ENCODE peak calls at places on chromosomes 16 and 17, in six cellular contexts. One of them, this sample, is unnamed.

GRCh38 chr17:67506966-67507365 is 129.9 kb downstream of the PITPNC1 start:
- DNase-seq in K562: no peak
- DNase-seq in SK-N-SH: no peak
- DNase-seq in HepG2: no peak
- DNase-seq in GM12878: no peak
- DNase-seq in H1: no peak
- DNase-seq in this sample: no peak

GRCh38 chr17:36602030-36602737 is 801 bp downstream of the MRM1 start:
- DNase-seq in K562: peak; percentile 43
- DNase-seq in SK-N-SH: no peak
- DNase-seq in HepG2: no peak
- DNase-seq in GM12878: no peak
- DNase-seq in H1: no peak
- DNase-seq in this sample: no peak

GRCh38 chr16:89442990-89443726 is 47.2 kb downstream of the ANKRD11 start:
- DNase-seq in K562: peak; percentile 50
- DNase-seq in SK-N-SH: peak; percentile 60
- DNase-seq in HepG2: peak; percentile 89
- DNase-seq in GM12878: no peak
- DNase-seq in H1: no peak
- DNase-seq in this sample: peak; percentile 37

GRCh38 chr17:64067642-64068041 is 47.2 kb upstream of the ICAM2 start:
- DNase-seq in K562: no peak
- DNase-seq in SK-N-SH: no peak
- DNase-seq in HepG2: no peak
- DNase-seq in GM12878: no peak
- DNase-seq in H1: no peak
- DNase-seq in this sample: no peak

GRCh38 chr16:11675561-11676511 is 7.6 kb downstream of the SNN start:
- DNase-seq in K562: no peak
- DNase-seq in SK-N-SH: no peak
- DNase-seq in HepG2: peak; percentile 88
- DNase-seq in GM12878: no peak
- DNase-seq in H1: no peak
- DNase-seq in this sample: peak; percentile 72

GRCh38 chr17:57970706-57971105 is 15.5 kb upstream of the CUEDC1 start:
- DNase-seq in K562: no peak
- DNase-seq in SK-N-SH: no peak
- DNase-seq in HepG2: no peak
- DNase-seq in GM12878: no peak
- DNase-seq in H1: no peak
- DNase-seq in this sample: no peak

GRCh38 chr17:69997332-69997731 is 77.7 kb upstream of the KCNJ16 start:
- DNase-seq in K562: no peak
- DNase-seq in SK-N-SH: no peak
- DNase-seq in HepG2: no peak
- DNase-seq in GM12878: no peak
- DNase-seq in H1: no peak
- DNase-seq in this sample: no peak

GRCh38 chr16:54318941-54319340 is 32.4 kb upstream of the IRX3 start:
- DNase-seq in K562: no peak
- DNase-seq in SK-N-SH: no peak
- DNase-seq in HepG2: no peak
- DNase-seq in GM12878: no peak
- DNase-seq in H1: no peak
- DNase-seq in this sample: no peak

GRCh38 chr16:20380782-20381181 is 23.8 kb downstream of the PDILT start:
- DNase-seq in K562: no peak
- DNase-seq in SK-N-SH: no peak
- DNase-seq in HepG2: no peak
- DNase-seq in GM12878: no peak
- DNase-seq in H1: no peak
- DNase-seq in this sample: no peak

GRCh38 chr16:65024649-65025243 is 97.1 kb downstream of the CDH11 start:
- DNase-seq in K562: no peak
- DNase-seq in SK-N-SH: no peak
- DNase-seq in HepG2: no peak
- DNase-seq in GM12878: no peak
- DNase-seq in H1: no peak
- DNase-seq in this sample: no peak

GRCh38 chr17:42428141-42428944 is 5.3 kb upstream of the CAVIN1 start:
- DNase-seq in K562: peak; percentile 67
- DNase-seq in SK-N-SH: peak; percentile 63
- DNase-seq in HepG2: peak; percentile 91
- DNase-seq in GM12878: no peak
- DNase-seq in H1: no peak
- DNase-seq in this sample: peak; percentile 88

GRCh38 chr16:1414532-1415265 is at the start of gene UNKL:
- DNase-seq in K562: peak; percentile 82
- DNase-seq in SK-N-SH: peak; percentile 99
- DNase-seq in HepG2: peak; percentile 77
- DNase-seq in GM12878: no peak
- DNase-seq in H1: no peak
- DNase-seq in this sample: no peak

GRCh38 chr16:78538284-78538683 is 438.8 kb downstream of the WWOX start:
- DNase-seq in K562: no peak
- DNase-seq in SK-N-SH: no peak
- DNase-seq in HepG2: no peak
- DNase-seq in GM12878: no peak
- DNase-seq in H1: no peak
- DNase-seq in this sample: no peak

GRCh38 chr17:42809250-42809649 is 10.6 kb downstream of the CNTD1 start:
- DNase-seq in K562: no peak
- DNase-seq in SK-N-SH: no peak
- DNase-seq in HepG2: no peak
- DNase-seq in GM12878: no peak
- DNase-seq in H1: no peak
- DNase-seq in this sample: no peak

GRCh38 chr17:56144205-56144604 is 9.1 kb upstream of the ANKFN1 start:
- DNase-seq in K562: no peak
- DNase-seq in SK-N-SH: no peak
- DNase-seq in HepG2: no peak
- DNase-seq in GM12878: no peak
- DNase-seq in H1: no peak
- DNase-seq in this sample: no peak

GRCh38 chr17:32490101-32490482 is 3.3 kb downstream of the CDK5R1 start:
- DNase-seq in K562: no peak
- DNase-seq in SK-N-SH: peak; percentile 85
- DNase-seq in HepG2: no peak
- DNase-seq in GM12878: no peak
- DNase-seq in H1: no peak
- DNase-seq in this sample: no peak

GRCh38 chr16:81940781-81941560 is 70.3 kb downstream of the SDR42E1 start:
- DNase-seq in K562: peak; percentile 43
- DNase-seq in SK-N-SH: peak; percentile 15
- DNase-seq in HepG2: peak; percentile 47
- DNase-seq in GM12878: no peak
- DNase-seq in H1: no peak
- DNase-seq in this sample: peak; percentile 57

GRCh38 chr17:29138184-29138955 is 41.8 kb downstream of the MYO18A start:
- DNase-seq in K562: no peak
- DNase-seq in SK-N-SH: no peak
- DNase-seq in HepG2: no peak
- DNase-seq in GM12878: no peak
- DNase-seq in H1: no peak
- DNase-seq in this sample: no peak

GRCh38 chr17:57442401-57442823 is 186.1 kb downstream of the MSI2 start:
- DNase-seq in K562: no peak
- DNase-seq in SK-N-SH: no peak
- DNase-seq in HepG2: no peak
- DNase-seq in GM12878: no peak
- DNase-seq in H1: no peak
- DNase-seq in this sample: no peak

GRCh38 chr17:17493249-17493985 is 2.8 kb downstream of the RASD1 start:
- DNase-seq in K562: no peak
- DNase-seq in SK-N-SH: no peak
- DNase-seq in HepG2: no peak
- DNase-seq in GM12878: no peak
- DNase-seq in H1: no peak
- DNase-seq in this sample: no peak

GRCh38 chr16:88875703-88876234 is 9.3 kb upstream of the PABPN1L start:
- DNase-seq in K562: no peak
- DNase-seq in SK-N-SH: no peak
- DNase-seq in HepG2: no peak
- DNase-seq in GM12878: no peak
- DNase-seq in H1: no peak
- DNase-seq in this sample: no peak

GRCh38 chr16:84917492-84917891 is 93.8 kb downstream of the ZDHHC7 start:
- DNase-seq in K562: no peak
- DNase-seq in SK-N-SH: no peak
- DNase-seq in HepG2: no peak
- DNase-seq in GM12878: no peak
- DNase-seq in H1: no peak
- DNase-seq in this sample: no peak

GRCh38 chr16:84919267-84919666 is 92.1 kb downstream of the ZDHHC7 start:
- DNase-seq in K562: no peak
- DNase-seq in SK-N-SH: no peak
- DNase-seq in HepG2: no peak
- DNase-seq in GM12878: no peak
- DNase-seq in H1: no peak
- DNase-seq in this sample: no peak

GRCh38 chr16:84916850-84917249 is 94.5 kb downstream of the ZDHHC7 start:
- DNase-seq in K562: no peak
- DNase-seq in SK-N-SH: no peak
- DNase-seq in HepG2: no peak
- DNase-seq in GM12878: no peak
- DNase-seq in H1: no peak
- DNase-seq in this sample: no peak

GRCh38 chr16:84919751-84920150 is 91.6 kb downstream of the ZDHHC7 start:
- DNase-seq in K562: peak; percentile 33
- DNase-seq in SK-N-SH: no peak
- DNase-seq in HepG2: no peak
- DNase-seq in GM12878: no peak
- DNase-seq in H1: no peak
- DNase-seq in this sample: no peak

DNA sequence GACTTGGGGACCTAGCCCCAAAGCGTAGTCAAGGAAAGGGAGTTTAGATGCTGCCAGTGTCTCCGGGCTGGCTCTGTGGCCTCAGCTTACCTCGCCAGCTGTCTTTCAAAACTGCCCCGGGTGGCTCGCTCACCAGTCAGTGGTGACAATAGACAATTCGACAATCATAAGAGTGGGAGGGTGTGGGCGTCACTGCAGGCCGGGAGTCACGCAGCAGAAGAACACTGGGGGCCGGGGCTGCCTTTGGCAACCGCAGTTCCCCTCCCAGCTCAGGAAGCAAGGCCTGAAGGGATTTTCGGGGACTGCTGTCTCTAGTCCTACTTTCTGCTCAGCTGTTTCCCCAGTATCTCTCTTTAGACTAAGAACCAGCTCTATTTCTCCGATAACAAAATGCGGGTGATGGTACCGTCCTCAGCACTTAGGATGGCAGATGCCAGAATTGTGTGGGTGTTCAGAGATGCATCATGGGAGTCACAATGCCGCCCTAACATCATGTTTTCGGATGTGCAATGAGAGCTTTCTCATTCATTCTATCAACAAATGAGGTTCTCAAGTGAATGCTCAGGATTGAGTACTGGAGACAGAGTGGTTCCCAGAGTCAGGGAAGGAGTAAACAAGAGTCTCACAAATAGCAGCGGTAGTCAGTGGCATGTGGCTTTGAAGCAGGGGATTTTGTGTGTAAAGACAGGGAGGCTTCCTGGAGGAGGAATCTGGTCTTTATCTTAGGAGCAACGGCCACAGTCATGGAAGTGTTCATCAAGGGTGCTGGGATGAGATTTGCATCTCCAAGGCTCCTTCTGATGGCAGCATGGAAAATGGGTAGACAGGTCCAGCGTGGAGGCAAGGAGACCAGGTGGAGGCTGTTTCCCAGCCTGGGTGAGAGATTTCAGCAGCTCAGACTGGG is 93.1 kb downstream of the ZDHHC7 start:
- DNase-seq in K562: no peak
- DNase-seq in SK-N-SH: no peak
- DNase-seq in HepG2: no peak
- DNase-seq in GM12878: no peak
- DNase-seq in H1: no peak
- DNase-seq in this sample: no peak
- TF ChIP-seq JUND in K562: no peak
- TF ChIP-seq JUND in SK-N-SH: no peak
- TF ChIP-seq JUND in HepG2: no peak
- TF ChIP-seq JUND in GM12878: no peak
- TF ChIP-seq JUND in H1: no peak
- TF ChIP-seq JUND in this sample: no peak

DNA sequence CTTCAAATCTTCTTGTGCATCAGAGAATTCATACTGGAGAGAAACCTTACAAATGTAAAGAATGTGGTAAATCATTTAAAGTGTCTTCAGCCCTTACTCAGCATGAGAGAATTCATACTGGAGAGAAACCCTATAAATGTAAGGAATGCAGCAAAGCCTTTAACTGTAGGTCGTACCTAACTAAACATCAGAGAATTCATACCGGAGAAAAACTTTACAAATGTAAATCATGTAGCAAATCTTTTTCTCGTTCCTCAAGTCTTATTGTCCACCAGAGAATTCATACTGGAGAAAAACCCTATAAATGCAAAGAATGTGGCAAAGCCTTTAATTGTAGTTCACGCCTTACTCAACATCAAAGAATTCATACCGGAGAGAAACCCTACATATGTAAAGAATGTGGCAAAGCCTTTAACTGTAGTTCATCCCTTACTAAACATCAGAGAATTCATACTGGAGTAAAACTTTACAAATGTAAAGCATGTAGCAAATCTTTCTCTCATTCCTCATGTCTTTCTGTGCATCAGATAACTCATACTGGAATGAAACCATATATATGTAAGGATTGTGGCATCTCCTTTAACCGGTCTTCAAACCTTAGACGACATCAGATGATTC is 118.5 kb upstream of the ZNF267 start:
- DNase-seq in K562: no peak
- DNase-seq in SK-N-SH: no peak
- DNase-seq in HepG2: no peak
- DNase-seq in GM12878: no peak
- DNase-seq in H1: no peak
- DNase-seq in this sample: no peak
- TF ChIP-seq JUND in K562: no peak
- TF ChIP-seq JUND in SK-N-SH: no peak
- TF ChIP-seq JUND in HepG2: no peak
- TF ChIP-seq JUND in GM12878: no peak
- TF ChIP-seq JUND in H1: no peak
- TF ChIP-seq JUND in this sample: no peak

GRCh38 chr17:8072727-8073461 is 14.6 kb downstream of the ALOX12B start:
- DNase-seq in K562: no peak
- DNase-seq in SK-N-SH: peak; percentile 54
- DNase-seq in HepG2: no peak
- DNase-seq in GM12878: no peak
- DNase-seq in H1: no peak
- DNase-seq in this sample: no peak
- TF ChIP-seq JUND in K562: no peak
- TF ChIP-seq JUND in SK-N-SH: no peak
- TF ChIP-seq JUND in HepG2: no peak
- TF ChIP-seq JUND in GM12878: no peak
- TF ChIP-seq JUND in H1: no peak
- TF ChIP-seq JUND in this sample: no peak

DNA sequence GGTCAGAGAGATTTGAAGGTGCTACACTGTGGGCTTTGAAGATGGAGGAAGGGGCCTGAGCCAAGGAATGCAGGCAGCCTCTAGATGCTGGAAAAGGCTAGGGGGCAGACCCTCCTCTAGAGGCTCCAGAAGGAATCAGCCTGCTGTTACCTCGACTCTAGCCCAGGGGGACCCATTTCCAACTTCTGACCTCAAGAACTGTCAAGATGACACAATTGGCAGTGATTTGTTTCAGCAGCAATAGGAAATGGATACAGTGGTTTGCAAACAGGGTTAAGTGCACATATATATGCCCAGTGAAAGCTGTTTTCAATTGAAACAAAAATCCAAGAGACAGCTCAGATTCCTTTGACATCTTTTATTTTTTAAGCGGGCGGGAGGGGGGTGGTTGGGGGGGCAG is 3.7 kb upstream of the ZDHHC1 start:
- DNase-seq in K562: no peak
- DNase-seq in SK-N-SH: no peak
- DNase-seq in HepG2: no peak
- DNase-seq in GM12878: no peak
- DNase-seq in H1: no peak
- DNase-seq in this sample: no peak
- TF ChIP-seq JUND in K562: no peak
- TF ChIP-seq JUND in SK-N-SH: no peak
- TF ChIP-seq JUND in HepG2: no peak
- TF ChIP-seq JUND in GM12878: no peak
- TF ChIP-seq JUND in H1: no peak
- TF ChIP-seq JUND in this sample: no peak